ENCODE peak calls at places on chromosome X, in nine cellular contexts. E is PC-3, X is neuronal stem cell, S is SJSA1, Y is mesenchymal stem cell, G is sigmoid colon, V is endodermal cell, H is left lung, L is tibial artery. D is an unnamed sample.
A peak's percentile ranks its signal among the peaks of the same experiment; 100 is the strongest.

GRCh38 chrX:27966492-27966891 is 14.8 kb downstream of the DCAF8L1 start:
- DNase-seq in V (no peak), H (no peak), X (no peak), S (no peak), G (no peak), E (peak; percentile 62), Y (no peak), L (no peak), D (no peak)

GRCh38 chrX:55161581-55161980 is 58.6 kb upstream of the PAGE5 start:
- DNase-seq in L (no peak), G (no peak), Y (no peak), V (peak; percentile 56), H (no peak), X (peak; percentile 0), E (no peak), S (no peak), D (no peak)

GRCh38 chrX:31316340-31316991 is 244.6 kb upstream of the FTHL17 start:
- DNase-seq in E (no peak), V (no peak), X (no peak), H (no peak), Y (no peak), S (no peak), G (no peak), L (no peak), D (no peak)

GRCh38 chrX:129495941-129496340 is 27.3 kb downstream of the SMARCA1 start:
- DNase-seq in X (no peak), E (peak; percentile 59), V (no peak), H (no peak), Y (peak; percentile 33), S (no peak), G (no peak), L (no peak), D (no peak)

GRCh38 chrX:13015536-13016236 is 28.7 kb downstream of the FAM9C start:
- DNase-seq in X (no peak), L (no peak), Y (no peak), G (no peak), E (no peak), S (no peak), V (no peak), H (no peak), D (no peak)

GRCh38 chrX:97310373-97310772 is 426.7 kb downstream of the RPA4 start:
- DNase-seq in H (no peak), G (no peak), Y (no peak), L (no peak), V (peak; percentile 70), S (no peak), E (peak; percentile 70), X (peak; percentile 40), D (no peak)

GRCh38 chrX:8841911-8842310 is 40.7 kb upstream of the FAM9A start:
- DNase-seq in G (no peak), S (no peak), X (no peak), V (no peak), E (no peak), H (no peak), Y (no peak), L (no peak), D (no peak)

GRCh38 chrX:64394874-64395567 is at the start of gene MTMR8:
- DNase-seq in V (peak; percentile 93), H (peak; percentile 74), S (no peak), Y (peak; percentile 31), L (peak; percentile 85), X (peak; percentile 54), G (peak; percentile 85), E (peak; percentile 65), D (peak; percentile 90)

GRCh38 chrX:154351183-154352011 is 23.0 kb downstream of the FLNA start:
- DNase-seq in E (no peak), G (no peak), L (peak; percentile 62), Y (no peak), S (no peak), H (no peak), X (no peak), V (no peak), D (no peak)

GRCh38 chrX:135973548-135974278 is at the start of gene MMGT1:
- DNase-seq in E (peak; percentile 85), V (peak; percentile 91), G (peak; percentile 94), L (peak; percentile 88), X (peak; percentile 73), H (peak; percentile 90), Y (peak; percentile 88), S (peak; percentile 83), D (peak; percentile 95)

GRCh38 chrX:8868070-8868795 is 67.0 kb upstream of the FAM9A start:
- DNase-seq in H (no peak), V (no peak), S (peak; percentile 39), X (no peak), Y (peak; percentile 71), E (peak; percentile 92), G (no peak), L (no peak), D (no peak)

GRCh38 chrX:31807165-31807564 is 735.3 kb upstream of the FTHL17 start:
- DNase-seq in G (no peak), H (no peak), L (no peak), E (no peak), V (no peak), X (no peak), S (no peak), Y (no peak), D (no peak)

GRCh38 chrX:12567857-12568256 is 223.4 kb upstream of the PRPS2 start:
- DNase-seq in S (no peak), Y (no peak), G (no peak), X (no peak), E (peak; percentile 50), L (no peak), H (no peak), V (no peak), D (no peak)

GRCh38 chrX:70033348-70033747 is 16.4 kb downstream of the AWAT2 start:
- DNase-seq in L (no peak), E (peak; percentile 59), X (no peak), G (no peak), V (peak; percentile 86), Y (peak; percentile 2), S (no peak), H (no peak), D (no peak)

GRCh38 chrX:110146521-110146920 is 143.6 kb downstream of the TMEM164 start:
- DNase-seq in L (no peak), S (no peak), E (peak; percentile 72), H (no peak), V (peak; percentile 68), Y (peak; percentile 64), G (no peak), X (peak; percentile 31), D (no peak)

GRCh38 chrX:39814391-39814790 is 283.4 kb downstream of the BCOR start:
- DNase-seq in X (no peak), Y (no peak), E (peak; percentile 38), H (no peak), L (no peak), S (no peak), V (no peak), G (no peak), D (no peak)

DNA sequence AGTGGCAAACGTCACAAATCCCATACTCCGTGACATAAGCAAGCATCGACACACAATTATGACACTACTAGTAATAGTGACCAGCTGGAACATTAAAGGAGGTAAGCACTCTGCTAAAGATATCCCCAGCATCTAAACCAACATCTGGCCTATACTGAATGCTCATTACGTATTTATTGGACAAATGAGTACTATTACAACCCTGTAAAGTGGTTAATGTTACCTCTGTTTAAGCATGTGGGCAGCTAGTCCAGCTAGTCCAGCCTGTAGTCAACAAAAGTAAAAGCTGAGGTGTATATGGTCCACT is 419 bp upstream of the RPGR start:
- DNase-seq in Y (no peak), V (no peak), G (no peak), X (no peak), L (no peak), E (no peak), S (no peak), H (no peak), D (no peak)
- H3K27ac ChIP-seq in Y (no peak overlapping the region), V (no peak overlapping the region), G (peak overlapping the region; percentile 83), X (no peak overlapping the region), L (peak overlapping the region; percentile 89), E (no peak overlapping the region), S (no peak overlapping the region), H (peak overlapping the region; percentile 96), D (peak overlapping the region; percentile 87)

DNA sequence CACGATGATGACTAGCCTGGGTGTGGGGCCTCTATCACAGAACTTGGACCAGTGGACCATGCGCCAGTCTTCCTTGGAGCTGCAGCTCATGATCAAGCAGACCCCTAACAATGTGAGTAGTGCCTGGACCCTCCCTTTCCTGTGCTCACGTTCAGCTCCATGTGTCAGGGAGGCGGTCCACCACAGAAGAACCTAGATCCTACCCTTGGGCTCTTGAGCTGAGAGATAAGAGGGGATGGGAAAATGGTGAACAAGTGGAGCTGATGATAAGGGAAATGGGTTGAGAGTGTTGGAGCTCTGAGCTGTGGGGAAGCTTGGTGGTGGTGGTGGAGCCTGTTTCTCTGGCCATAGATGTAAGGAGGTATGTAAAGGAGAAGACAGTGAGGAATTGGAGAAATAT is 13.1 kb downstream of the MED12 start:
- DNase-seq in G (no peak), S (no peak), V (no peak), L (no peak), E (no peak), Y (no peak), X (no peak), H (no peak), D (no peak)
- H3K36me3 ChIP-seq in G (peaks cover 21% of the 10 kb centered on the region), S (no peaks in the 10 kb centered on the region), V (peaks cover 28% of the 10 kb centered on the region), L (peaks cover 97% of the 10 kb centered on the region), E (peaks cover 29% of the 10 kb centered on the region), Y (peaks cover 84% of the 10 kb centered on the region), X (peaks cover 49% of the 10 kb centered on the region), H (peaks cover 94% of the 10 kb centered on the region), D (peaks cover 11% of the 10 kb centered on the region)

DNA sequence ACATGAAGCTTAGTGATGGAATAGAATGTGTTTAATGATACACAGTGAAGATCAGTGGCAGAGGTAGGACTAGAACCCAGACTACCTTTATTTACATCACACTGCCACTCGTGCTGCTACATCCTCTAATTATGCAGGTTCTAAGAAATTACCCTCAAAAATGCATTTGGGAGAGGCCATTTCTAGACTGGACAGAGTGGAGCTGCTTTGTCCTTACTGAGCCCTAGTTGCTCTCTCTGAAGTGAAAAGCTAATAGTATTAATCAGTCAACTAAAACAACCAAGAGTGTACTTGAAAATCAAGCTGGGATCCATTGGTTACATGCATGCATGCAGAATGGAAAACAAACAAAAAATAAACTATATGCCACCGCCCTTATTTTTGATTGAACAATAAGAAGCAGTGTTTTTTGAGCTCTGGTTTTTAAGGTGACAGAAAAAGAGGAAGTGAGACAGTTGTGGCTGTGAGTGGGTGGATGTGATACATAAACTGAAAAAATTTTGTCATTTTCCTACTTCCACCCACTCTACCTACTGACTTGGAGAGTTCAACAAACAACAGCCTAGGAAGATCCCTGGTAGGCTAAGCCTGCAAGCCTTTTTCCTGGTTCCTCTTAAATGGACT is 6.8 kb upstream of the VSIG4 start:
- DNase-seq in S (no peak), Y (no peak), L (no peak), V (no peak), E (no peak), H (no peak), G (no peak), X (no peak), D (no peak)
- H3K27ac ChIP-seq in S (no peak overlapping the region), Y (no peak overlapping the region), L (no peak overlapping the region), V (no peak overlapping the region), E (no peak overlapping the region), H (peak overlapping the region; percentile 53), G (no peak overlapping the region), X (no peak overlapping the region), D (no peak overlapping the region)

DNA sequence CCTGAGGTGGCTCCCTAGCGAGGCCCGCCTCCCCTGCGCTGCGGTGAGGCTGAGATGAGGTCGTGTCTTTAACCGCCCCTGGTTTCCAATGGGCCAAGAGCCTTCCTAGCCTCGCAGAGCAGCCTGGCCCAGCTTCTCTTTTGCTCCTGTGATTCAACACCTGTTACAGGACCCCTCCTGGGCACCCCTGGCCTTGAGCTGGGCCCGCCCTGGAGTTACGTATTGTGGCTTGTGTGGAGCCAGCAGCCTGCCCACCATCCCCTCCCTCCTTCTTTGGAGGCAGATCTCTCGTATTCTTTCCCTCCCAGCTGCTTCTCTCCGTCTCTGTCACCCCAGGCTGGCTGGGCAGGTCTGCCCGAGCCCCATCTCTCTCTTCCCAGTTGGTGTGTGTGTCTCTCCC is 19.3 kb upstream of the UBA1 start:
- DNase-seq in H (peak; percentile 19), G (peak; percentile 32), Y (no peak), E (no peak), X (no peak), L (no peak), S (no peak), V (no peak), D (no peak)
- H3K36me3 ChIP-seq in H (peaks cover 97% of the 10 kb centered on the region), G (peaks cover 26% of the 10 kb centered on the region), Y (peaks cover 64% of the 10 kb centered on the region), E (peaks cover 15% of the 10 kb centered on the region), X (peaks cover 39% of the 10 kb centered on the region), L (peaks cover 96% of the 10 kb centered on the region), S (peaks cover 31% of the 10 kb centered on the region), V (peaks cover 15% of the 10 kb centered on the region), D (peaks cover 100% of the 10 kb centered on the region)